ENCODE peak calls at places on chromosome 3, in five cellular contexts. One of them, this sample, is unnamed.
A peak's percentile ranks its signal among the peaks of the same experiment; 100 is the strongest.

GRCh38 chr3:144097144-144097543 is 125.5 kb downstream of the DIPK2A start:
- DNase-seq in lower lobe of right lung: no peak
- DNase-seq in cardiac muscle cell: no peak
- DNase-seq in heart right ventricle: no peak
- DNase-seq in uterus: no peak
- DNase-seq in this sample: no peak

GRCh38 chr3:54819926-54820325 is 107.9 kb downstream of the LRTM1 start:
- DNase-seq in heart right ventricle: no peak
- DNase-seq in cardiac muscle cell: no peak
- DNase-seq in uterus: no peak
- DNase-seq in lower lobe of right lung: no peak
- DNase-seq in this sample: no peak

GRCh38 chr3:57281710-57282109 is 10.8 kb downstream of the ASB14 start:
- DNase-seq in uterus: no peak
- DNase-seq in heart right ventricle: no peak
- DNase-seq in cardiac muscle cell: peak; percentile 17
- DNase-seq in lower lobe of right lung: no peak
- DNase-seq in this sample: no peak

GRCh38 chr3:56197259-56197965 is 270.9 kb downstream of the ERC2 start:
- DNase-seq in cardiac muscle cell: peak; percentile 54
- DNase-seq in uterus: no peak
- DNase-seq in lower lobe of right lung: no peak
- DNase-seq in heart right ventricle: no peak
- DNase-seq in this sample: no peak

GRCh38 chr3:177300039-177300833 is 103.0 kb upstream of the TBL1XR1 start:
- DNase-seq in heart right ventricle: no peak
- DNase-seq in uterus: no peak
- DNase-seq in lower lobe of right lung: no peak
- DNase-seq in cardiac muscle cell: peak; percentile 64
- DNase-seq in this sample: peak; percentile 53

GRCh38 chr3:72100626-72101187 is 315.8 kb upstream of the PROK2 start:
- DNase-seq in lower lobe of right lung: peak; percentile 89
- DNase-seq in uterus: peak; percentile 87
- DNase-seq in cardiac muscle cell: peak; percentile 90
- DNase-seq in heart right ventricle: peak; percentile 82
- DNase-seq in this sample: peak; percentile 82

GRCh38 chr3:23865595-23866396 is 51.0 kb downstream of the NKIRAS1 start:
- DNase-seq in lower lobe of right lung: no peak
- DNase-seq in heart right ventricle: peak; percentile 19
- DNase-seq in uterus: no peak
- DNase-seq in cardiac muscle cell: peak; percentile 66
- DNase-seq in this sample: peak; percentile 13

GRCh38 chr3:85697156-85697555 is 738.4 kb downstream of the CADM2 start:
- DNase-seq in heart right ventricle: no peak
- DNase-seq in cardiac muscle cell: no peak
- DNase-seq in lower lobe of right lung: no peak
- DNase-seq in uterus: no peak
- DNase-seq in this sample: no peak

GRCh38 chr3:194750409-194750808 is 64.7 kb downstream of the FAM43A start:
- DNase-seq in lower lobe of right lung: no peak
- DNase-seq in heart right ventricle: no peak
- DNase-seq in uterus: no peak
- DNase-seq in cardiac muscle cell: no peak
- DNase-seq in this sample: no peak

GRCh38 chr3:71005797-71006321 is 577.7 kb downstream of the FOXP1 start:
- DNase-seq in cardiac muscle cell: peak; percentile 48
- DNase-seq in heart right ventricle: no peak
- DNase-seq in lower lobe of right lung: no peak
- DNase-seq in uterus: no peak
- DNase-seq in this sample: no peak

GRCh38 chr3:147267431-147267830 is 138.9 kb downstream of the ZIC4 start:
- DNase-seq in lower lobe of right lung: no peak
- DNase-seq in uterus: no peak
- DNase-seq in heart right ventricle: no peak
- DNase-seq in cardiac muscle cell: no peak
- DNase-seq in this sample: no peak

GRCh38 chr3:171461087-171461917 is 1.1 kb upstream of the TNIK start:
- DNase-seq in lower lobe of right lung: no peak
- DNase-seq in heart right ventricle: no peak
- DNase-seq in uterus: no peak
- DNase-seq in cardiac muscle cell: peak; percentile 63
- DNase-seq in this sample: peak; percentile 57

GRCh38 chr3:112973325-112974177 is 1.4 kb downstream of the CD200R1 start:
- DNase-seq in lower lobe of right lung: no peak
- DNase-seq in heart right ventricle: no peak
- DNase-seq in cardiac muscle cell: no peak
- DNase-seq in uterus: no peak
- DNase-seq in this sample: no peak

GRCh38 chr3:129934234-129935123 is 40.0 kb upstream of the TRH start:
- DNase-seq in lower lobe of right lung: no peak
- DNase-seq in uterus: peak; percentile 37
- DNase-seq in heart right ventricle: no peak
- DNase-seq in cardiac muscle cell: peak; percentile 46
- DNase-seq in this sample: peak; percentile 46

GRCh38 chr3:151091685-151092352 is 6.4 kb downstream of the MED12L start:
- DNase-seq in heart right ventricle: no peak
- DNase-seq in lower lobe of right lung: no peak
- DNase-seq in cardiac muscle cell: peak; percentile 4
- DNase-seq in uterus: no peak
- DNase-seq in this sample: no peak

GRCh38 chr3:128969993-128970740 is 23.7 kb downstream of the CFAP92 start:
- DNase-seq in cardiac muscle cell: peak; percentile 63
- DNase-seq in heart right ventricle: peak; percentile 32
- DNase-seq in uterus: peak; percentile 51
- DNase-seq in lower lobe of right lung: peak; percentile 55
- DNase-seq in this sample: peak; percentile 50

GRCh38 chr3:74489393-74489792 is 125.1 kb downstream of the CNTN3 start:
- DNase-seq in heart right ventricle: no peak
- DNase-seq in lower lobe of right lung: no peak
- DNase-seq in cardiac muscle cell: no peak
- DNase-seq in uterus: no peak
- DNase-seq in this sample: no peak

GRCh38 chr3:50251220-50251619 is 15.2 kb downstream of the GNAI2 start:
- DNase-seq in cardiac muscle cell: peak; percentile 73
- DNase-seq in lower lobe of right lung: no peak
- DNase-seq in uterus: no peak
- DNase-seq in heart right ventricle: no peak
- DNase-seq in this sample: no peak

GRCh38 chr3:194181612-194182011 is 45.7 kb downstream of the HES1 start:
- DNase-seq in uterus: no peak
- DNase-seq in heart right ventricle: no peak
- DNase-seq in cardiac muscle cell: no peak
- DNase-seq in lower lobe of right lung: no peak
- DNase-seq in this sample: no peak

GRCh38 chr3:101962055-101962454 is 112.7 kb downstream of the NFKBIZ start:
- DNase-seq in uterus: no peak
- DNase-seq in heart right ventricle: no peak
- DNase-seq in lower lobe of right lung: no peak
- DNase-seq in cardiac muscle cell: peak; percentile 49
- DNase-seq in this sample: no peak

GRCh38 chr3:1092771-1093170 is at the start of gene CNTN6:
- DNase-seq in uterus: no peak
- DNase-seq in heart right ventricle: no peak
- DNase-seq in cardiac muscle cell: peak; percentile 1
- DNase-seq in lower lobe of right lung: no peak
- DNase-seq in this sample: no peak

GRCh38 chr3:142444343-142444742 is 3.5 kb downstream of the XRN1 start:
- DNase-seq in heart right ventricle: no peak
- DNase-seq in uterus: no peak
- DNase-seq in lower lobe of right lung: no peak
- DNase-seq in cardiac muscle cell: no peak
- DNase-seq in this sample: no peak

GRCh38 chr3:18806633-18807032 is 341.7 kb upstream of the KCNH8 start:
- DNase-seq in lower lobe of right lung: no peak
- DNase-seq in cardiac muscle cell: peak; percentile 21
- DNase-seq in uterus: no peak
- DNase-seq in heart right ventricle: no peak
- DNase-seq in this sample: no peak

GRCh38 chr3:155682437-155682836 is 62.4 kb downstream of the PLCH1 start:
- DNase-seq in lower lobe of right lung: no peak
- DNase-seq in cardiac muscle cell: no peak
- DNase-seq in uterus: no peak
- DNase-seq in heart right ventricle: no peak
- DNase-seq in this sample: no peak

GRCh38 chr3:15291589-15292541 is 40.5 kb downstream of the SH3BP5 start:
- DNase-seq in uterus: no peak
- DNase-seq in heart right ventricle: no peak
- DNase-seq in lower lobe of right lung: no peak
- DNase-seq in cardiac muscle cell: peak; percentile 64
- DNase-seq in this sample: peak; percentile 36
- H3K27ac ChIP-seq in uterus: peak overlapping the region; percentile 79
- H3K27ac ChIP-seq in heart right ventricle: peak overlapping the region; percentile 51
- H3K27ac ChIP-seq in lower lobe of right lung: peak overlapping the region; percentile 50
- H3K27ac ChIP-seq in cardiac muscle cell: no peak overlapping the region
- H3K27ac ChIP-seq in this sample: peak overlapping the region; percentile 15

GRCh38 chr3:63964287-63965073 is 52.3 kb upstream of the SCAANT1 start:
- DNase-seq in cardiac muscle cell: no peak
- DNase-seq in heart right ventricle: no peak
- DNase-seq in uterus: no peak
- DNase-seq in lower lobe of right lung: no peak
- DNase-seq in this sample: no peak
- H3K27ac ChIP-seq in cardiac muscle cell: peak overlapping the region; percentile 33
- H3K27ac ChIP-seq in heart right ventricle: peak overlapping the region; percentile 15
- H3K27ac ChIP-seq in uterus: no peak overlapping the region
- H3K27ac ChIP-seq in lower lobe of right lung: peak overlapping the region; percentile 46
- H3K27ac ChIP-seq in this sample: peak overlapping the region; percentile 89

GRCh38 chr3:45994661-45995369 is 809 bp downstream of the FYCO1 start:
- DNase-seq in uterus: peak; percentile 32
- DNase-seq in cardiac muscle cell: no peak
- DNase-seq in lower lobe of right lung: no peak
- DNase-seq in heart right ventricle: no peak
- DNase-seq in this sample: no peak
- H3K27ac ChIP-seq in uterus: peak overlapping the region; percentile 98
- H3K27ac ChIP-seq in cardiac muscle cell: peak overlapping the region; percentile 18
- H3K27ac ChIP-seq in lower lobe of right lung: peak overlapping the region; percentile 97
- H3K27ac ChIP-seq in heart right ventricle: peak overlapping the region; percentile 97
- H3K27ac ChIP-seq in this sample: peak overlapping the region; percentile 92

GRCh38 chr3:4350789-4351163 is 47.6 kb downstream of the SETMAR start:
- DNase-seq in heart right ventricle: peak; percentile 66
- DNase-seq in cardiac muscle cell: peak; percentile 91
- DNase-seq in uterus: peak; percentile 29
- DNase-seq in lower lobe of right lung: no peak
- DNase-seq in this sample: peak; percentile 37
- H3K27ac ChIP-seq in heart right ventricle: peak overlapping the region; percentile 59
- H3K27ac ChIP-seq in cardiac muscle cell: no peak overlapping the region
- H3K27ac ChIP-seq in uterus: peak overlapping the region; percentile 73
- H3K27ac ChIP-seq in lower lobe of right lung: peak overlapping the region; percentile 72
- H3K27ac ChIP-seq in this sample: no peak overlapping the region

This sample was measured in body of pancreas.